ENCODE peak calls at places on chromosomes 6 and 20, in four cellular contexts. One of them, this sample, is unnamed.

GRCh38 chr6:157813757-157814455 is 9.1 kb upstream of the SNX9 start:
- DNase-seq in OCI-LY7: no peak
- DNase-seq in tibial nerve: no peak
- DNase-seq in lower leg skin: peak
- DNase-seq in this sample: no peak

GRCh38 chr6:130513770-130514169 is 148.0 kb downstream of the TMEM200A start:
- DNase-seq in tibial nerve: peak
- DNase-seq in lower leg skin: no peak
- DNase-seq in OCI-LY7: peak
- DNase-seq in this sample: peak

GRCh38 chr20:43833511-43834395 is 80.9 kb upstream of the TOX2 start:
- DNase-seq in tibial nerve: no peak
- DNase-seq in OCI-LY7: no peak
- DNase-seq in lower leg skin: no peak
- DNase-seq in this sample: no peak

GRCh38 chr6:157989541-157990289 is 8.1 kb downstream of the SYNJ2 start:
- DNase-seq in OCI-LY7: no peak
- DNase-seq in lower leg skin: no peak
- DNase-seq in tibial nerve: no peak
- DNase-seq in this sample: no peak

GRCh38 chr6:16486661-16487060 is 248.3 kb downstream of the GMPR start:
- DNase-seq in lower leg skin: no peak
- DNase-seq in tibial nerve: no peak
- DNase-seq in OCI-LY7: no peak
- DNase-seq in this sample: no peak

GRCh38 chr6:87139236-87139635 is 16.1 kb upstream of the ZNF292 start:
- DNase-seq in lower leg skin: no peak
- DNase-seq in tibial nerve: peak
- DNase-seq in OCI-LY7: peak
- DNase-seq in this sample: peak

GRCh38 chr6:148251286-148251685 is 91.4 kb upstream of the SASH1 start:
- DNase-seq in tibial nerve: no peak
- DNase-seq in OCI-LY7: peak
- DNase-seq in lower leg skin: no peak
- DNase-seq in this sample: no peak

GRCh38 chr20:15937179-15937578 is 636.1 kb downstream of the KIF16B start:
- DNase-seq in OCI-LY7: peak
- DNase-seq in lower leg skin: no peak
- DNase-seq in tibial nerve: no peak
- DNase-seq in this sample: no peak

GRCh38 chr6:149723771-149724417 is 6.0 kb upstream of the LATS1 start:
- DNase-seq in tibial nerve: peak
- DNase-seq in lower leg skin: peak
- DNase-seq in OCI-LY7: peak
- DNase-seq in this sample: no peak

GRCh38 chr20:22890605-22891300 is 144.4 kb upstream of the SSTR4 start:
- DNase-seq in tibial nerve: no peak
- DNase-seq in OCI-LY7: no peak
- DNase-seq in lower leg skin: no peak
- DNase-seq in this sample: no peak

GRCh38 chr6:93086351-93086750 is 333.0 kb downstream of the EPHA7 start:
- DNase-seq in lower leg skin: no peak
- DNase-seq in tibial nerve: no peak
- DNase-seq in OCI-LY7: no peak
- DNase-seq in this sample: no peak

GRCh38 chr20:40848530-40848929 is 159.5 kb upstream of the MAFB start:
- DNase-seq in lower leg skin: no peak
- DNase-seq in OCI-LY7: no peak
- DNase-seq in tibial nerve: no peak
- DNase-seq in this sample: no peak

GRCh38 chr6:108764580-108764950 is 83.7 kb upstream of the ARMC2 start:
- DNase-seq in OCI-LY7: no peak
- DNase-seq in tibial nerve: peak
- DNase-seq in lower leg skin: no peak
- DNase-seq in this sample: no peak

GRCh38 chr6:119479860-119480655 is 130.5 kb upstream of the MAN1A1 start:
- DNase-seq in tibial nerve: no peak
- DNase-seq in lower leg skin: no peak
- DNase-seq in OCI-LY7: no peak
- DNase-seq in this sample: no peak

GRCh38 chr6:25017932-25018581 is 82.3 kb upstream of the RIPOR2 start:
- DNase-seq in OCI-LY7: peak
- DNase-seq in tibial nerve: peak
- DNase-seq in lower leg skin: peak
- DNase-seq in this sample: peak

GRCh38 chr6:32983964-32984638 is 15.7 kb downstream of the BRD2 start:
- DNase-seq in tibial nerve: no peak
- DNase-seq in OCI-LY7: no peak
- DNase-seq in lower leg skin: no peak
- DNase-seq in this sample: no peak

GRCh38 chr6:129393659-129394058 is 316.3 kb downstream of the ARHGAP18 start:
- DNase-seq in OCI-LY7: peak
- DNase-seq in lower leg skin: no peak
- DNase-seq in tibial nerve: no peak
- DNase-seq in this sample: no peak

GRCh38 chr6:515267-515666 is 123.7 kb downstream of the IRF4 start:
- DNase-seq in OCI-LY7: no peak
- DNase-seq in tibial nerve: no peak
- DNase-seq in lower leg skin: no peak
- DNase-seq in this sample: no peak

GRCh38 chr6:75546401-75546800 is 52.8 kb upstream of the FILIP1 start:
- DNase-seq in lower leg skin: no peak
- DNase-seq in tibial nerve: no peak
- DNase-seq in OCI-LY7: peak
- DNase-seq in this sample: no peak

GRCh38 chr20:61608275-61609085 is 356.4 kb downstream of the CDH4 start:
- DNase-seq in lower leg skin: no peak
- DNase-seq in tibial nerve: no peak
- DNase-seq in OCI-LY7: peak
- DNase-seq in this sample: no peak

GRCh38 chr20:49768204-49769124 is 44.2 kb upstream of the SLC9A8 start:
- DNase-seq in OCI-LY7: no peak
- DNase-seq in tibial nerve: peak
- DNase-seq in lower leg skin: peak
- DNase-seq in this sample: no peak

GRCh38 chr6:27866370-27867050 is 45.7 kb downstream of the OR2B2 start:
- DNase-seq in OCI-LY7: peak
- DNase-seq in tibial nerve: no peak
- DNase-seq in lower leg skin: no peak
- DNase-seq in this sample: peak

GRCh38 chr20:14744723-14745122 is 407.3 kb upstream of the FLRT3 start:
- DNase-seq in tibial nerve: no peak
- DNase-seq in OCI-LY7: no peak
- DNase-seq in lower leg skin: no peak
- DNase-seq in this sample: no peak

GRCh38 chr6:36075656-36076055 is 48.0 kb downstream of the MAPK14 start:
- DNase-seq in OCI-LY7: peak
- DNase-seq in lower leg skin: no peak
- DNase-seq in tibial nerve: no peak
- DNase-seq in this sample: no peak

GRCh38 chr6:126056355-126057004 is 70.1 kb downstream of the TRMT11 start:
- DNase-seq in lower leg skin: no peak
- DNase-seq in tibial nerve: no peak
- DNase-seq in OCI-LY7: no peak
- DNase-seq in this sample: no peak

GRCh38 chr6:142570221-142570671 is 268.4 kb downstream of the ADGRG6 start:
- DNase-seq in tibial nerve: no peak
- DNase-seq in OCI-LY7: no peak
- DNase-seq in lower leg skin: no peak
- DNase-seq in this sample: no peak

GRCh38 chr6:135830452-135830851 is 21.0 kb upstream of the PDE7B start:
- DNase-seq in lower leg skin: no peak
- DNase-seq in OCI-LY7: no peak
- DNase-seq in tibial nerve: no peak
- DNase-seq in this sample: no peak

GRCh38 chr20:58891686-58892125 is 39.2 kb downstream of the GNAS start:
- DNase-seq in tibial nerve: no peak
- DNase-seq in lower leg skin: no peak
- DNase-seq in OCI-LY7: peak
- DNase-seq in this sample: no peak

GRCh38 chr6:156720739-156721714 is 56.2 kb upstream of the ARID1B start:
- DNase-seq in OCI-LY7: peak
- DNase-seq in tibial nerve: no peak
- DNase-seq in lower leg skin: peak
- DNase-seq in this sample: peak

GRCh38 chr6:79250107-79250514 is 15.6 kb upstream of the HMGN3 start:
- DNase-seq in lower leg skin: no peak
- DNase-seq in OCI-LY7: peak
- DNase-seq in tibial nerve: no peak
- DNase-seq in this sample: peak
- TF ChIP-seq CTCF in lower leg skin: no peak
- TF ChIP-seq CTCF in OCI-LY7: peak
- TF ChIP-seq CTCF in tibial nerve: no peak
- TF ChIP-seq CTCF in this sample: peak

GRCh38 chr20:9884061-9884460 is 45.2 kb upstream of the PAK5 start:
- DNase-seq in OCI-LY7: no peak
- DNase-seq in tibial nerve: no peak
- DNase-seq in lower leg skin: no peak
- DNase-seq in this sample: no peak
- TF ChIP-seq CTCF in OCI-LY7: peak
- TF ChIP-seq CTCF in tibial nerve: no peak
- TF ChIP-seq CTCF in lower leg skin: no peak
- TF ChIP-seq CTCF in this sample: no peak

DNA sequence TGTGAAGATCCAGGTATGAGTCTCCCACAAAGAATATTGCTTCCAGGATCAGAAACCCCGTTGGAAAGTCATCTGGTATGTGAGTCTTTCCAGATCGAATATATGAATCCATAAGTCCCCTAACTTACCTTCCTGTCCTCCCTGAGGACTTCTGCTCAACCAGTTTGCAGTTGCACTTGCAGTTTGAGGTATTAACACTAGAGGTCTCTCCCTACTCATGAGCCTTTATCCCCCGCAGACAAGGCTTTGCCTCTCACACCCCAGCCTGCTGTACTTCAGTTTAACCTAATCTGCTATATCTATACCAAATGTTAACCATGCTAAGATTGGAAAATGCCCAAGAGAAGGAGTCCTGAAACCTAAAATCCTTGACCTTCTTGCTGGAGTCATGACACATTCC is 135.3 kb upstream of the DEFB112 start:
- DNase-seq in lower leg skin: no peak
- DNase-seq in tibial nerve: no peak
- DNase-seq in OCI-LY7: no peak
- DNase-seq in this sample: no peak
- TF ChIP-seq CTCF in lower leg skin: no peak
- TF ChIP-seq CTCF in tibial nerve: no peak
- TF ChIP-seq CTCF in OCI-LY7: peak
- TF ChIP-seq CTCF in this sample: peak

GRCh38 chr20:18172379-18172778 is 34.7 kb downstream of the KAT14 start:
- DNase-seq in lower leg skin: no peak
- DNase-seq in OCI-LY7: no peak
- DNase-seq in tibial nerve: no peak
- DNase-seq in this sample: no peak

GRCh38 chr20:18180815-18181214 is 43.2 kb downstream of the KAT14 start:
- DNase-seq in tibial nerve: no peak
- DNase-seq in OCI-LY7: no peak
- DNase-seq in lower leg skin: no peak
- DNase-seq in this sample: no peak

GRCh38 chr20:18174906-18175683 is 37.4 kb downstream of the KAT14 start:
- DNase-seq in lower leg skin: no peak
- DNase-seq in OCI-LY7: no peak
- DNase-seq in tibial nerve: no peak
- DNase-seq in this sample: no peak

GRCh38 chr20:18176318-18176785 is 38.7 kb downstream of the KAT14 start:
- DNase-seq in lower leg skin: no peak
- DNase-seq in tibial nerve: no peak
- DNase-seq in OCI-LY7: no peak
- DNase-seq in this sample: no peak
- TF ChIP-seq CTCF in lower leg skin: no peak
- TF ChIP-seq CTCF in tibial nerve: no peak
- TF ChIP-seq CTCF in OCI-LY7: no peak
- TF ChIP-seq CTCF in this sample: no peak

GRCh38 chr6:139728879-139729278 is 354.4 kb upstream of the CITED2 start:
- DNase-seq in OCI-LY7: no peak
- DNase-seq in lower leg skin: no peak
- DNase-seq in tibial nerve: no peak
- DNase-seq in this sample: no peak
- TF ChIP-seq CTCF in OCI-LY7: no peak
- TF ChIP-seq CTCF in lower leg skin: no peak
- TF ChIP-seq CTCF in tibial nerve: no peak
- TF ChIP-seq CTCF in this sample: no peak

GRCh38 chr6:63813531-63813930 is 177.9 kb downstream of the PHF3 start:
- DNase-seq in OCI-LY7: no peak
- DNase-seq in tibial nerve: no peak
- DNase-seq in lower leg skin: no peak
- DNase-seq in this sample: no peak
- TF ChIP-seq CTCF in OCI-LY7: no peak
- TF ChIP-seq CTCF in tibial nerve: no peak
- TF ChIP-seq CTCF in lower leg skin: no peak
- TF ChIP-seq CTCF in this sample: no peak

GRCh38 chr6:140393665-140394064 is 1019.2 kb upstream of the CITED2 start:
- DNase-seq in tibial nerve: no peak
- DNase-seq in OCI-LY7: no peak
- DNase-seq in lower leg skin: no peak
- DNase-seq in this sample: no peak
- TF ChIP-seq CTCF in tibial nerve: no peak
- TF ChIP-seq CTCF in OCI-LY7: no peak
- TF ChIP-seq CTCF in lower leg skin: no peak
- TF ChIP-seq CTCF in this sample: no peak

GRCh38 chr6:76861403-76861802 is 601.9 kb downstream of the HTR1B start:
- DNase-seq in lower leg skin: no peak
- DNase-seq in OCI-LY7: peak
- DNase-seq in tibial nerve: no peak
- DNase-seq in this sample: no peak
- TF ChIP-seq CTCF in lower leg skin: no peak
- TF ChIP-seq CTCF in OCI-LY7: peak
- TF ChIP-seq CTCF in tibial nerve: no peak
- TF ChIP-seq CTCF in this sample: peak

GRCh38 chr6:8170245-8170644 is 67.9 kb upstream of the EEF1E1 start:
- DNase-seq in tibial nerve: no peak
- DNase-seq in OCI-LY7: no peak
- DNase-seq in lower leg skin: no peak
- DNase-seq in this sample: no peak
- TF ChIP-seq CTCF in tibial nerve: no peak
- TF ChIP-seq CTCF in OCI-LY7: no peak
- TF ChIP-seq CTCF in lower leg skin: no peak
- TF ChIP-seq CTCF in this sample: no peak

DNA sequence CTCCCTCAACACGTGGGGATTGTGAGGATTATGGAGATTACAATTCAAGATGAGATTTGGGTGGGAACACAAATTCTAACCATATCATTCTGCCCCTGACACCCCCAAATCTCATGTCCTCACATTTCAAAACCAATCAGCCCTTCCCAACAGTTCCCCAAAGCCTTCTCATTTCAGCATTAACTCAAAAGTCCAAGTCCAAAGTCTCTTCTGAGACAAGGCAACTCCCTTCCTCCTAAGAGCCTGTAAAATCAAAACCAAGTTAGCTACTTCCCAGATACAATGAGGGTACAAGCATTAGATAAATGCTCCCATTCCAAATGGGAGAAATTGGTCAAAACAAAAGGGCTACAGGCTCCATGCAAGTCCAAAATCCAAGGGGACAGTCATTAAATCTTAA is 39.6 kb upstream of the PLAGL1 start:
- DNase-seq in lower leg skin: no peak
- DNase-seq in OCI-LY7: no peak
- DNase-seq in tibial nerve: no peak
- DNase-seq in this sample: no peak
- TF ChIP-seq CTCF in lower leg skin: no peak
- TF ChIP-seq CTCF in OCI-LY7: no peak
- TF ChIP-seq CTCF in tibial nerve: no peak
- TF ChIP-seq CTCF in this sample: no peak